ENCODE peak calls at places on chromosomes 5 and 9, in four cellular contexts. One of them, this sample, is unnamed.

GRCh38 chr5:142110046-142110531 is 1.5 kb downstream of the NDFIP1 start:
- DNase-seq in GM12865: peak
- DNase-seq in tibial artery: no peak
- DNase-seq in glutamatergic neuron: no peak
- DNase-seq in this sample: peak

GRCh38 chr5:72140711-72141110 is 33.4 kb downstream of the MAP1B start:
- DNase-seq in GM12865: no peak
- DNase-seq in tibial artery: no peak
- DNase-seq in glutamatergic neuron: no peak
- DNase-seq in this sample: no peak

GRCh38 chr9:118316831-118317230 is 612.6 kb downstream of the TLR4 start:
- DNase-seq in GM12865: no peak
- DNase-seq in tibial artery: no peak
- DNase-seq in glutamatergic neuron: no peak
- DNase-seq in this sample: no peak

GRCh38 chr5:101948615-101949014 is 347.5 kb downstream of the SLCO4C1 start:
- DNase-seq in GM12865: no peak
- DNase-seq in tibial artery: no peak
- DNase-seq in glutamatergic neuron: no peak
- DNase-seq in this sample: no peak

GRCh38 chr9:77793909-77794308 is 145.8 kb upstream of the GNA14 start:
- DNase-seq in GM12865: no peak
- DNase-seq in tibial artery: no peak
- DNase-seq in glutamatergic neuron: no peak
- DNase-seq in this sample: no peak

GRCh38 chr9:32405506-32405905 is 21.1 kb downstream of the ACO1 start:
- DNase-seq in GM12865: no peak
- DNase-seq in tibial artery: no peak
- DNase-seq in glutamatergic neuron: no peak
- DNase-seq in this sample: no peak

GRCh38 chr9:93205045-93205768 is 21.3 kb downstream of the WNK2 start:
- DNase-seq in GM12865: no peak
- DNase-seq in tibial artery: peak
- DNase-seq in glutamatergic neuron: peak
- DNase-seq in this sample: no peak

GRCh38 chr9:87622936-87623335 is 103.0 kb upstream of the CTSL start:
- DNase-seq in GM12865: no peak
- DNase-seq in tibial artery: no peak
- DNase-seq in glutamatergic neuron: no peak
- DNase-seq in this sample: no peak

GRCh38 chr9:16787724-16788123 is 82.7 kb downstream of the BNC2 start:
- DNase-seq in GM12865: no peak
- DNase-seq in tibial artery: no peak
- DNase-seq in glutamatergic neuron: no peak
- DNase-seq in this sample: no peak

GRCh38 chr9:1761807-1762206 is 253.3 kb upstream of the SMARCA2 start:
- DNase-seq in GM12865: no peak
- DNase-seq in tibial artery: no peak
- DNase-seq in glutamatergic neuron: no peak
- DNase-seq in this sample: no peak

GRCh38 chr9:101035098-101035497 is 6.6 kb downstream of the PLPPR1 start:
- DNase-seq in GM12865: no peak
- DNase-seq in tibial artery: no peak
- DNase-seq in glutamatergic neuron: no peak
- DNase-seq in this sample: no peak

GRCh38 chr9:123834218-123834906 is 95.6 kb downstream of the DENND1A start:
- DNase-seq in GM12865: no peak
- DNase-seq in tibial artery: no peak
- DNase-seq in glutamatergic neuron: no peak
- DNase-seq in this sample: no peak

GRCh38 chr9:114805670-114806551 is at the start of gene TNFSF15:
- DNase-seq in GM12865: peak
- DNase-seq in tibial artery: no peak
- DNase-seq in glutamatergic neuron: peak
- DNase-seq in this sample: peak

GRCh38 chr5:179605026-179605833 is 18.2 kb downstream of the HNRNPH1 start:
- DNase-seq in GM12865: no peak
- DNase-seq in tibial artery: peak
- DNase-seq in glutamatergic neuron: peak
- DNase-seq in this sample: no peak

GRCh38 chr5:59800375-59800893 is 93.1 kb downstream of the PDE4D start:
- DNase-seq in GM12865: no peak
- DNase-seq in tibial artery: no peak
- DNase-seq in glutamatergic neuron: no peak
- DNase-seq in this sample: no peak
- TF ChIP-seq CTCF in GM12865: no peak
- TF ChIP-seq CTCF in tibial artery: no peak
- TF ChIP-seq CTCF in glutamatergic neuron: peak
- TF ChIP-seq CTCF in this sample: no peak

GRCh38 chr9:36789886-36790285 is 217.2 kb downstream of the MELK start:
- DNase-seq in GM12865: no peak
- DNase-seq in tibial artery: no peak
- DNase-seq in glutamatergic neuron: no peak
- DNase-seq in this sample: no peak

GRCh38 chr9:36791204-36791948 is 218.7 kb downstream of the MELK start:
- DNase-seq in GM12865: no peak
- DNase-seq in tibial artery: no peak
- DNase-seq in glutamatergic neuron: no peak
- DNase-seq in this sample: no peak

GRCh38 chr9:36787709-36788108 is 215.0 kb downstream of the MELK start:
- DNase-seq in GM12865: no peak
- DNase-seq in tibial artery: no peak
- DNase-seq in glutamatergic neuron: no peak
- DNase-seq in this sample: no peak

GRCh38 chr9:36793277-36793676 is 220.6 kb downstream of the MELK start:
- DNase-seq in GM12865: peak
- DNase-seq in tibial artery: no peak
- DNase-seq in glutamatergic neuron: peak
- DNase-seq in this sample: no peak

GRCh38 chr9:36788534-36788933 is 215.8 kb downstream of the MELK start:
- DNase-seq in GM12865: peak
- DNase-seq in tibial artery: no peak
- DNase-seq in glutamatergic neuron: peak
- DNase-seq in this sample: peak
- TF ChIP-seq CTCF in GM12865: peak
- TF ChIP-seq CTCF in tibial artery: no peak
- TF ChIP-seq CTCF in glutamatergic neuron: peak
- TF ChIP-seq CTCF in this sample: peak

GRCh38 chr9:97491216-97491999 is 10.1 kb upstream of the TMOD1 start:
- DNase-seq in GM12865: no peak
- DNase-seq in tibial artery: no peak
- DNase-seq in glutamatergic neuron: no peak
- DNase-seq in this sample: no peak

GRCh38 chr9:97487880-97488279 is 13.6 kb upstream of the TMOD1 start:
- DNase-seq in GM12865: no peak
- DNase-seq in tibial artery: no peak
- DNase-seq in glutamatergic neuron: no peak
- DNase-seq in this sample: no peak

GRCh38 chr9:97484134-97484533 is 17.3 kb upstream of the TMOD1 start:
- DNase-seq in GM12865: no peak
- DNase-seq in tibial artery: no peak
- DNase-seq in glutamatergic neuron: no peak
- DNase-seq in this sample: no peak

GRCh38 chr9:97487107-97487506 is 14.4 kb upstream of the TMOD1 start:
- DNase-seq in GM12865: no peak
- DNase-seq in tibial artery: no peak
- DNase-seq in glutamatergic neuron: no peak
- DNase-seq in this sample: no peak
- TF ChIP-seq CTCF in GM12865: no peak
- TF ChIP-seq CTCF in tibial artery: no peak
- TF ChIP-seq CTCF in glutamatergic neuron: peak
- TF ChIP-seq CTCF in this sample: no peak

GRCh38 chr5:912356-913091 is 19.8 kb downstream of the TRIP13 start:
- DNase-seq in GM12865: no peak
- DNase-seq in tibial artery: no peak
- DNase-seq in glutamatergic neuron: no peak
- DNase-seq in this sample: no peak
- TF ChIP-seq CTCF in GM12865: no peak
- TF ChIP-seq CTCF in tibial artery: no peak
- TF ChIP-seq CTCF in glutamatergic neuron: no peak
- TF ChIP-seq CTCF in this sample: no peak

This sample was measured in GM13976.